ENCODE peak calls at places on chromosomes 11 and 22, in nine cellular contexts. J is DND-41, F is tibial artery, A is GM12878, N is mucosa of descending colon, G is PC-9, X is transverse colon, U is MM.1S, Q is OCI-LY7. H is an unnamed sample.

GRCh38 chr11:9459573-9460321 is 1.1 kb upstream of the ZNF143 start:
- DNase-seq in U (peak), G (no peak), F (no peak), N (no peak), Q (peak), J (peak), X (peak), A (no peak), H (no peak)

GRCh38 chr11:128400382-128401203 is 186.8 kb downstream of the ETS1 start:
- DNase-seq in U (no peak), A (no peak), F (no peak), Q (no peak), N (no peak), G (no peak), X (no peak), J (no peak), H (peak)

GRCh38 chr11:90779098-90779497 is 556.2 kb upstream of the CHORDC1 start:
- DNase-seq in Q (no peak), X (no peak), J (no peak), U (no peak), A (no peak), N (no peak), F (no peak), G (no peak), H (no peak)

GRCh38 chr11:20031155-20032001 is 128.9 kb downstream of the DBX1 start:
- DNase-seq in F (no peak), Q (no peak), N (no peak), G (peak), J (no peak), A (no peak), U (no peak), X (no peak), H (peak)

GRCh38 chr22:30985561-30986208 is 16.6 kb downstream of the TUG1 start:
- DNase-seq in F (no peak), A (no peak), J (no peak), N (no peak), X (no peak), G (no peak), Q (no peak), U (no peak), H (no peak)

GRCh38 chr22:40594924-40595323 is 41.6 kb downstream of the MRTFA start:
- DNase-seq in X (no peak), U (no peak), A (no peak), G (peak), N (no peak), F (no peak), J (no peak), Q (no peak), H (no peak)

GRCh38 chr22:46748948-46749681 is 11.1 kb upstream of the CERK start:
- DNase-seq in G (peak), N (peak), X (no peak), A (no peak), J (peak), Q (no peak), F (no peak), U (no peak), H (no peak)

GRCh38 chr22:46574438-46574992 is 37.1 kb upstream of the CELSR1 start:
- DNase-seq in A (no peak), Q (no peak), X (peak), G (no peak), N (peak), F (no peak), J (no peak), U (no peak), H (no peak)

GRCh38 chr11:112975493-112975892 is 14.3 kb downstream of the NCAM1 start:
- DNase-seq in U (no peak), J (no peak), N (no peak), Q (no peak), X (no peak), A (no peak), G (no peak), F (no peak), H (no peak)

GRCh38 chr11:134497586-134497985 is 85.5 kb upstream of the B3GAT1 start:
- DNase-seq in X (peak), A (no peak), N (peak), Q (no peak), F (no peak), G (no peak), J (no peak), U (no peak), H (no peak)

GRCh38 chr11:10376061-10376460 is 71.2 kb downstream of the ADM start:
- DNase-seq in J (no peak), U (no peak), X (no peak), G (no peak), A (no peak), F (peak), N (no peak), Q (no peak), H (no peak)

GRCh38 chr11:130037058-130037457 is 32.6 kb upstream of the APLP2 start:
- DNase-seq in F (no peak), X (peak), G (no peak), N (no peak), J (no peak), Q (no peak), A (no peak), U (no peak), H (no peak)

GRCh38 chr11:121032546-121032945 is 8.6 kb downstream of the TBCEL start:
- DNase-seq in Q (no peak), F (no peak), U (no peak), G (no peak), A (no peak), X (no peak), J (no peak), N (no peak), H (no peak)
- TF ChIP-seq CTCF in Q (peak), F (no peak), U (peak), G (peak), A (peak), X (peak), J (peak), N (no peak), H (no peak)

GRCh38 chr11:117410861-117411725 is 83.4 kb downstream of the CEP164 start:
- DNase-seq in U (no peak), A (no peak), G (no peak), F (no peak), Q (no peak), X (no peak), N (no peak), J (no peak), H (no peak)
- H3K4me3 ChIP-seq in U (no peak), A (no peak), G (no peak), F (no peak), Q (no peak), X (no peak), N (no peak), J (no peak), H (no peak)

DNA sequence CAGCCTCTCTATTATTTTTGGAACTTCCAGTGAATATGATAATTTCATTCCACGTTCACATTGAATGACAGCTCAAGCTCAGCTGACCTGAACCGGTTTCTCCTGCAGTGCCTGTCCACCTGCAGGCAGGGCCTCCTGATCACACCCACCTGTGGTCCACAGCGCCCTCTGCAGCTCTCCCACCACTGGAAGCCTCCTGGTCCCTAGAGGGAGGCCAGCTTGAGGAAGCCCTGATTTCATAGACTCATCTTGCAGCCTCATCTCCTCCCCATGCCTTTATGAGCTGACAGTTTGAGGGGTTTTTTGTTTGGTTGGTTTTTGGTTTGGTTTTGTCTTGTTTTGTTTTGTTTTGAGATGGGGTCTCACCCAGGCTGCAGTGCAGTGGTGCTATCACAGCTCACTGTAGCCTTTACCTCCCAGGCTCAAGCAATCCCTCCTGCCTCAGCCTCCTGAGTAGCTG is 29.9 kb upstream of the MALAT1 start:
- DNase-seq in Q (peak), A (no peak), X (peak), N (peak), U (peak), F (peak), G (peak), J (peak), H (no peak)
- TF ChIP-seq CTCF in Q (peak), A (peak), X (peak), N (peak), U (peak), F (peak), G (peak), J (peak), H (peak)

DNA sequence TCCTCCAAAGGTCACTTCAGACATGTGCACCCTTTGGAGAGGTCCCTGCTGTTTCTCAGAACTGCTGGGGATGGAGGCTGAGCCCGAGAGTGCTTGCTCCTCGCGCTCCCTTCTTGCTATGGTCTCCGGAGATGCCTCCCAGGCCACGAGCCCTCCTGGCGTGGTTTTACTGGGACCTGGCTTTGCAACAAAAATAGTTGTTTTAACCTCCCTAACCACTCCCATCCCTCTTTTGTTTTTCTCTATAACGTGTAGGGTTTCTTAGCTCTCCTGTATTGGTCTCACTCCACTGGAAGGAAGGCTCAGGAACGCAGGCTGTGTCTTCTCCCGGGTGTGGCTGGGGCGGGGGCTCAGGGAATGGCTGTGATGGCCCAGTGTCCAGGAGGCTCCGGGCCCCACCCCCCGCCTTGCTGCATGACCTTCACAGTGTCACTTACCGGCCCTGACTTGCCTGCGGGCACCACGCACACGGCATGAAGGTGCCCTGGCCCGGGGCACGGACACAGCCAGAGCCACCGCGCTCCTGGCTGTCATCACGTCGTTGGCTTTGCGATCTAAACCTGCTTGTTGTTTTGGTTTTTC is 5.6 kb downstream of the PTDSS2 start:
- DNase-seq in F (no peak), A (no peak), G (no peak), U (no peak), Q (no peak), J (no peak), N (no peak), X (no peak), H (no peak)
- H3K4me3 ChIP-seq in F (no peak), A (no peak), G (no peak), U (no peak), Q (no peak), J (no peak), N (no peak), X (no peak), H (no peak)

H was measured in AG04449.